ENCODE peak calls at places on chromosomes 12 and 14, in five cellular contexts. P, A, G, F and W are unnamed samples.
A peak's percentile ranks its signal among the peaks of the same experiment; 100 is the strongest.

GRCh38 chr12:58030566-58031279 is 89.4 kb downstream of the ATP23 start:
- DNase-seq in F (no peak), A (no peak), G (no peak), P (no peak), W (no peak)

GRCh38 chr12:9782547-9783382 is 22.1 kb upstream of the CD69 start:
- DNase-seq in P (no peak), G (no peak), A (no peak), F (no peak), W (no peak)

GRCh38 chr14:23647619-23648018 is 11.5 kb downstream of the DHRS2 start:
- DNase-seq in G (no peak), F (no peak), A (no peak), P (no peak), W (no peak)

GRCh38 chr12:5922500-5922899 is 22.6 kb downstream of the ANO2 start:
- DNase-seq in A (no peak), F (no peak), P (no peak), G (no peak), W (no peak)

GRCh38 chr12:84874125-84874824 is 38.3 kb downstream of the SLC6A15 start:
- DNase-seq in A (no peak), P (no peak), F (no peak), G (no peak), W (no peak)

GRCh38 chr12:6097384-6097783 is 27.1 kb downstream of the VWF start:
- DNase-seq in G (peak; percentile 0), P (no peak), F (no peak), A (no peak), W (no peak)

GRCh38 chr14:96986701-96987474 is 189.7 kb downstream of the VRK1 start:
- DNase-seq in P (no peak), G (no peak), F (no peak), A (no peak), W (no peak)

GRCh38 chr12:62282375-62282774 is 22.2 kb downstream of the USP15 start:
- DNase-seq in P (no peak), A (no peak), F (no peak), G (no peak), W (no peak)

GRCh38 chr12:1250641-1251040 is 259.6 kb downstream of the ERC1 start:
- DNase-seq in A (no peak), P (no peak), G (no peak), F (no peak), W (no peak)

GRCh38 chr12:117189725-117190209 is 503 bp downstream of the FBXO21 start:
- DNase-seq in P (peak; percentile 25), A (peak; percentile 27), F (peak; percentile 49), G (peak; percentile 52), W (peak; percentile 65)

GRCh38 chr12:89370850-89371249 is 18.5 kb upstream of the DUSP6 start:
- DNase-seq in G (no peak), A (no peak), F (no peak), P (no peak), W (no peak)

GRCh38 chr12:89368386-89368785 is 16.1 kb upstream of the DUSP6 start:
- DNase-seq in P (no peak), F (no peak), A (no peak), G (no peak), W (no peak)

GRCh38 chr12:89366676-89367364 is 14.5 kb upstream of the DUSP6 start:
- DNase-seq in F (no peak), A (no peak), P (no peak), G (no peak), W (no peak)

GRCh38 chr12:89370411-89370810 is 18.1 kb upstream of the DUSP6 start:
- DNase-seq in F (no peak), G (no peak), A (no peak), P (no peak), W (no peak)

DNA sequence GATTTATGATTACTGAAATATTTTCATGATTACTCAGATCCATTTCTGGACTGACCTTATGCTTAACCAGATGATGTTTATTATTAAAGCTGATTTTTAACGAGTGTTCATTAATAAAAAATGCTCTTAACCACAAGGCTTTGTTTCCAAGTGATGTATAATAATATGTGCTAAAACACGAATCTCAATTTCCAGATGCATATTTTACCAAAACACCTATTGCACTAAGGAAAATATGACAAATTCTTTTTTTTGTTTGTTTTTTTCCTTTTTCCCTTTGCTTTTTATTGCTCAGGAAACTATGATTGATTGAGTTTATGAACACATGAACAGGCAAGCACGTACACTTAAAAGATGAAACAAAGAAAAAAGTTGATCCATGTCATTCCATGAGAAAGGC is 16.9 kb upstream of the DUSP6 start:
- DNase-seq in G (no peak), A (no peak), P (no peak), F (no peak), W (no peak)
- H3K27ac ChIP-seq in G (no peak overlapping the region), A (no peak overlapping the region), P (no peak overlapping the region), F (no peak overlapping the region), W (no peak overlapping the region)

GRCh38 chr12:53006810-53007742 is 820 bp downstream of the EIF4B start:
- DNase-seq in A (peak; percentile 74), F (peak; percentile 80), G (peak; percentile 83), P (peak; percentile 54), W (peak; percentile 81)
- TF ChIP-seq POLR2A in A (no peak), F (no peak), G (no peak), P (no peak), W (no peak)

GRCh38 chr12:124805876-124806668 is 57.6 kb downstream of the SCARB1 start:
- DNase-seq in A (no peak), G (no peak), P (no peak), F (no peak), W (no peak)

GRCh38 chr12:124805050-124805449 is 58.6 kb downstream of the SCARB1 start:
- DNase-seq in A (no peak), F (no peak), G (no peak), P (no peak), W (no peak)

GRCh38 chr12:124800506-124800905 is 63.2 kb downstream of the SCARB1 start:
- DNase-seq in F (no peak), A (no peak), P (no peak), G (no peak), W (no peak)

GRCh38 chr12:124802361-124802760 is 61.3 kb downstream of the SCARB1 start:
- DNase-seq in P (no peak), F (no peak), A (no peak), G (no peak), W (no peak)

GRCh38 chr12:124804011-124804621 is 59.5 kb downstream of the SCARB1 start:
- DNase-seq in G (no peak), A (peak; percentile 80), F (peak; percentile 71), P (no peak), W (no peak)
- H3K27ac ChIP-seq in G (no peak overlapping the region), A (peak overlapping the region; percentile 3), F (peak overlapping the region; percentile 89), P (no peak overlapping the region), W (no peak overlapping the region)

GRCh38 chr12:4303750-4304149 is 17.3 kb upstream of the TIGAR start:
- DNase-seq in G (no peak), F (no peak), A (no peak), P (no peak), W (no peak)
- TF ChIP-seq POLR2A in G (no peak), F (no peak), A (no peak), P (no peak), W (no peak)

GRCh38 chr12:97276198-97276580 is 186.4 kb upstream of the RMST start:
- DNase-seq in G (no peak), P (no peak), A (peak; percentile 52), F (no peak), W (no peak)
- H3K27ac ChIP-seq in G (no peak overlapping the region), P (no peak overlapping the region), A (peak overlapping the region; percentile 87), F (no peak overlapping the region), W (no peak overlapping the region)

GRCh38 chr14:75279153-75279738 is 618 bp downstream of the FOS start:
- DNase-seq in F (peak; percentile 78), G (peak; percentile 85), A (peak; percentile 48), P (peak; percentile 75), W (peak; percentile 90)
- TF ChIP-seq POLR2A in F (no peak), G (no peak), A (no peak), P (peak; percentile 47), W (no peak)

GRCh38 chr12:2973566-2973965 is 14.4 kb downstream of the TEAD4 start:
- DNase-seq in F (no peak), P (no peak), G (no peak), A (no peak), W (no peak)
- H3K27ac ChIP-seq in F (no peak overlapping the region), P (no peak overlapping the region), G (no peak overlapping the region), A (no peak overlapping the region), W (no peak overlapping the region)

GRCh38 chr14:100738704-100739131 is 12.0 kb downstream of the DLK1 start:
- DNase-seq in F (no peak), G (no peak), A (no peak), P (no peak), W (peak; percentile 23)

GRCh38 chr14:100739306-100739705 is 12.6 kb downstream of the DLK1 start:
- DNase-seq in F (no peak), G (no peak), P (no peak), A (no peak), W (no peak)

GRCh38 chr14:100740196-100740825 is 13.6 kb downstream of the DLK1 start:
- DNase-seq in F (no peak), A (no peak), G (no peak), P (no peak), W (no peak)

GRCh38 chr14:100740931-100741330 is 14.2 kb downstream of the DLK1 start:
- DNase-seq in F (no peak), G (no peak), P (no peak), A (no peak), W (peak; percentile 2)

DNA sequence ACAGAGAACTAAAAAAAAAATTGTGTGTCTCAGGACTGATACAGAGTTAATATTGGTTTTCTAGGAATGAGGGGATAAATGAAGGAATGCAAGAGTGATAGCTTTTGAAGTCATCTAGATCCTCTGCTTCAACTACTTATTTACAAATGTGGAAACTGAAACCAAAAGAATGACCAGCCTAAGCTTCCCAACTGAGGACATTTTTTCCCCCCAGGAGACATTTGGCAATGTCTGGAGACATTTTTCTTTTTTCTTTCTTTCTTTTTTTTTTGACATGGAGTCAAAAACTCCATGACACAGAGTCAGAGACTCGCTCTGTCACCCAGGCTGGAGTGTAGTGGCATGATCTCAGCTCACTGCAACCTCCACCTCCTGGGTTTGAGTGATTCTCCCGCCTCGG is 15.3 kb downstream of the DLK1 start:
- DNase-seq in A (no peak), F (no peak), P (no peak), G (no peak), W (no peak)
- TF ChIP-seq POLR2A in A (no peak), F (no peak), P (no peak), G (no peak), W (no peak)